ENCODE peak calls at places on chromosome 4, in seven cellular contexts. F is stimulated activated CD4-positive, alpha-beta T cell treated with anti-CD3 and anti-CD28 coated beads, Interleukin-12 subunit alpha, Interleukin-12 subunit beta, amount 100 ng/mL, for 24 hours; N is fibroblast of the aortic adventitia; T is vagina; G is activated CD4-positive, alpha-beta memory T cell treated with anti-CD3 and anti-CD28 coated beads, Interleukin-2, amount 10 ng/mL, durations not matched to agents 7 days and 5 days; W is Right ventricle myocardium inferior; U is activated T-helper 1 cell treated with Interleukin-2 at 50 U/mL for 16 hours. B is an unnamed sample.

GRCh38 chr4:72208421-72209075 is 176.7 kb downstream of the NPFFR2 start:
- DNase-seq in U (no peak), T (no peak), N (peak), F (no peak), G (no peak), W (no peak), B (no peak)

GRCh38 chr4:133178960-133179359 is 29.9 kb downstream of the PCDH10 start:
- DNase-seq in T (no peak), G (no peak), N (no peak), U (no peak), W (no peak), F (no peak), B (no peak)

GRCh38 chr4:7103599-7104365 is 35.9 kb upstream of the GRPEL1 start:
- DNase-seq in F (no peak), W (peak), U (no peak), N (no peak), G (no peak), T (no peak), B (no peak)

GRCh38 chr4:13081830-13082229 is 402.3 kb downstream of the RAB28 start:
- DNase-seq in N (no peak), U (no peak), F (no peak), W (no peak), T (no peak), G (no peak), B (no peak)

GRCh38 chr4:150130953-150131352 is 52.7 kb downstream of the DCLK2 start:
- DNase-seq in G (no peak), T (no peak), F (no peak), N (peak), U (no peak), W (no peak), B (no peak)

GRCh38 chr4:33625762-33626161 is 2618.6 kb downstream of the ARAP2 start:
- DNase-seq in W (no peak), N (no peak), G (no peak), T (no peak), U (no peak), F (no peak), B (no peak)

GRCh38 chr4:33316033-33316432 is 2595.9 kb downstream of the PCDH7 start:
- DNase-seq in W (no peak), F (no peak), G (no peak), T (no peak), N (peak), U (no peak), B (no peak)

GRCh38 chr4:80321776-80322175 is 13.8 kb upstream of the CFAP299 start:
- DNase-seq in G (no peak), F (no peak), T (no peak), U (no peak), W (no peak), N (no peak), B (no peak)

GRCh38 chr4:914531-914930 is 17.6 kb downstream of the GAK start:
- DNase-seq in W (peak), T (no peak), U (no peak), N (no peak), G (no peak), F (no peak), B (no peak)

GRCh38 chr4:7911044-7911578 is 28.6 kb downstream of the AFAP1 start:
- DNase-seq in T (no peak), G (no peak), F (no peak), U (no peak), N (peak), W (no peak), B (no peak)

GRCh38 chr4:93912146-93912545 is 83.6 kb downstream of the ATOH1 start:
- DNase-seq in G (no peak), T (no peak), N (no peak), U (no peak), W (no peak), F (no peak), B (no peak)

GRCh38 chr4:153757407-153757806 is 2.4 kb downstream of the RNF175 start:
- DNase-seq in F (no peak), N (no peak), G (no peak), W (no peak), T (no peak), U (no peak), B (peak)

GRCh38 chr4:5357863-5358262 is 306.6 kb downstream of the STK32B start:
- DNase-seq in U (no peak), F (no peak), W (no peak), G (no peak), T (no peak), N (peak), B (no peak)

GRCh38 chr4:1196421-1197183 is 24.2 kb upstream of the SPON2 start:
- DNase-seq in G (peak), U (no peak), T (peak), W (no peak), N (no peak), F (no peak), B (no peak)

GRCh38 chr4:3601992-3602391 is 69.8 kb upstream of the LRPAP1 start:
- DNase-seq in N (no peak), U (no peak), G (no peak), F (no peak), W (no peak), T (no peak), B (no peak)

GRCh38 chr4:118834960-118835895 is 698 bp downstream of the SEC24D start:
- DNase-seq in U (peak), W (peak), G (peak), F (peak), N (peak), T (peak), B (peak)

GRCh38 chr4:99811850-99812249 is 4.8 kb upstream of the DAPP1 start:
- DNase-seq in U (no peak), G (peak), N (peak), T (no peak), F (peak), W (no peak), B (peak)

GRCh38 chr4:153823483-153823882 is 34.6 kb upstream of the SFRP2 start:
- DNase-seq in N (no peak), W (no peak), U (no peak), F (no peak), T (no peak), G (no peak), B (no peak)

GRCh38 chr4:107279729-107280128 is 243.6 kb upstream of the DKK2 start:
- DNase-seq in T (no peak), G (no peak), F (no peak), W (no peak), N (peak), U (no peak), B (no peak)

GRCh38 chr4:158670975-158671664 is 567 bp downstream of the C4orf46 start:
- DNase-seq in W (peak), T (no peak), N (peak), U (peak), F (peak), G (peak), B (peak)

GRCh38 chr4:77821775-77822174 is 2.6 kb upstream of the CNOT6L start:
- DNase-seq in G (peak), T (no peak), U (no peak), F (no peak), W (no peak), N (no peak), B (peak)

GRCh38 chr4:56613101-56613862 is 67.8 kb downstream of the HOPX start:
- DNase-seq in U (no peak), W (no peak), G (no peak), T (no peak), N (peak), F (no peak), B (no peak)

GRCh38 chr4:159105761-159106243 is 2.9 kb downstream of the RAPGEF2 start:
- DNase-seq in W (no peak), T (no peak), G (no peak), U (no peak), F (peak), N (peak), B (no peak)

GRCh38 chr4:169272265-169272886 is 1.6 kb upstream of the SH3RF1 start:
- DNase-seq in T (no peak), G (no peak), F (no peak), N (peak), W (no peak), U (no peak), B (peak)

GRCh38 chr4:911871-912490 is 20.1 kb downstream of the GAK start:
- DNase-seq in U (no peak), T (no peak), W (peak), N (no peak), G (no peak), F (no peak), B (no peak)

GRCh38 chr4:147318581-147318980 is 162.3 kb upstream of the EDNRA start:
- DNase-seq in W (no peak), G (no peak), T (no peak), U (no peak), F (no peak), N (peak), B (no peak)

GRCh38 chr4:71659979-71660378 is 123.9 kb downstream of the GC start:
- DNase-seq in F (no peak), G (no peak), N (no peak), U (no peak), T (no peak), W (no peak), B (no peak)

GRCh38 chr4:133154725-133155124 is 5.6 kb downstream of the PCDH10 start:
- DNase-seq in T (no peak), N (peak), F (no peak), G (no peak), W (no peak), U (no peak), B (no peak)

GRCh38 chr4:179748837-179749236 is 2306.6 kb upstream of the AGA start:
- DNase-seq in U (no peak), N (no peak), G (no peak), W (no peak), F (no peak), T (no peak), B (no peak)

GRCh38 chr4:54840992-54841768 is 183.4 kb downstream of the KIT start:
- DNase-seq in N (peak), W (no peak), U (no peak), G (no peak), T (no peak), F (no peak), B (no peak)

GRCh38 chr4:163335384-163335783 is 3.0 kb upstream of the NPY1R start:
- DNase-seq in G (no peak), W (no peak), T (no peak), N (no peak), F (no peak), U (no peak), B (no peak)

GRCh38 chr4:111494471-111494870 is 650.8 kb upstream of the FAM241A start:
- DNase-seq in G (no peak), F (no peak), U (no peak), T (no peak), N (no peak), W (no peak), B (no peak)

GRCh38 chr4:121164291-121164690 is at the start of gene TNIP3:
- DNase-seq in G (no peak), W (no peak), N (peak), F (no peak), U (no peak), T (no peak), B (no peak)

GRCh38 chr4:170400346-170400745 is 310.6 kb upstream of the AADAT start:
- DNase-seq in N (no peak), F (no peak), W (no peak), U (no peak), G (no peak), T (no peak), B (no peak)

GRCh38 chr4:23788460-23788859 is 101.4 kb downstream of the PPARGC1A start:
- DNase-seq in U (no peak), T (no peak), F (no peak), W (no peak), G (no peak), N (peak), B (no peak)

GRCh38 chr4:182872886-182873285 is 44.3 kb downstream of the DCTD start:
- DNase-seq in G (no peak), U (no peak), T (no peak), F (no peak), N (no peak), W (no peak), B (no peak)